ENCODE peak calls at places on chromosomes 16 and 17, in six cellular contexts. U is mesendoderm, I is H1, D is IMR-90, K is neuronal stem cell, Z is mesenchymal stem cell. J is an unnamed sample.

GRCh38 chr16:1494129-1494640 is 1.0 kb downstream of the TELO2 start:
- DNase-seq in Z (peak), K (no peak), D (peak), I (no peak), U (peak), J (peak)

GRCh38 chr17:45223541-45224528 is 2.1 kb downstream of the FMNL1 start:
- DNase-seq in U (no peak), K (no peak), D (no peak), I (no peak), Z (no peak), J (no peak)

GRCh38 chr17:17889922-17890321 is 53.1 kb upstream of the SREBF1 start:
- DNase-seq in K (no peak), D (no peak), I (no peak), U (no peak), Z (no peak), J (no peak)

GRCh38 chr17:27657620-27658019 is 26.6 kb downstream of the LGALS9 start:
- DNase-seq in K (no peak), D (peak), Z (peak), U (peak), I (no peak), J (no peak)

GRCh38 chr17:62970617-62971016 is 4.6 kb downstream of the TANC2 start:
- DNase-seq in D (no peak), K (no peak), Z (no peak), U (no peak), I (no peak), J (no peak)

GRCh38 chr17:69269174-69269998 is 40.8 kb upstream of the ABCA10 start:
- DNase-seq in D (peak), I (no peak), K (no peak), U (no peak), Z (peak), J (peak)

GRCh38 chr17:2266045-2266864 is 37.3 kb downstream of the SMG6 start:
- DNase-seq in I (no peak), U (no peak), Z (peak), K (no peak), D (no peak), J (no peak)

GRCh38 chr17:77116371-77116860 is 24.4 kb upstream of the SEC14L1 start:
- DNase-seq in I (no peak), K (no peak), U (no peak), D (no peak), Z (no peak), J (no peak)

GRCh38 chr17:10169274-10169673 is 29.1 kb downstream of the GAS7 start:
- DNase-seq in K (no peak), Z (peak), U (no peak), D (no peak), I (no peak), J (peak)

GRCh38 chr16:10923650-10924214 is 18.5 kb downstream of the DEXI start:
- DNase-seq in D (no peak), U (no peak), K (no peak), I (no peak), Z (no peak), J (no peak)

GRCh38 chr17:72826602-72827001 is 265.9 kb downstream of the SLC39A11 start:
- DNase-seq in K (no peak), U (peak), I (no peak), Z (peak), D (peak), J (no peak)

GRCh38 chr17:60158751-60159478 is 9.1 kb downstream of the CA4 start:
- DNase-seq in Z (peak), D (peak), I (peak), U (no peak), K (no peak), J (no peak)

GRCh38 chr16:55944377-55944802 is 69.2 kb upstream of the CES5A start:
- DNase-seq in D (peak), I (peak), K (peak), Z (peak), U (peak), J (peak)

GRCh38 chr16:88365244-88365865 is 17.4 kb upstream of the ZNF469 start:
- DNase-seq in Z (no peak), K (no peak), I (no peak), D (no peak), U (no peak), J (no peak)

GRCh38 chr16:11677451-11677951 is 9.2 kb downstream of the SNN start:
- DNase-seq in D (peak), K (no peak), U (no peak), I (no peak), Z (peak), J (no peak)

GRCh38 chr17:7431231-7431630 is 2.6 kb downstream of the SPEM3 start:
- DNase-seq in D (peak), U (no peak), Z (no peak), K (no peak), I (no peak), J (no peak)

GRCh38 chr17:77696151-77696719 is 262.3 kb upstream of the TNRC6C start:
- DNase-seq in I (no peak), D (no peak), U (peak), Z (no peak), K (peak), J (no peak)

GRCh38 chr17:82126479-82127314 is 28.7 kb upstream of the FASN start:
- DNase-seq in Z (no peak), U (no peak), D (no peak), K (no peak), I (no peak), J (no peak)

GRCh38 chr17:77897741-77898301 is 60.7 kb upstream of the TNRC6C start:
- DNase-seq in K (no peak), U (no peak), I (no peak), D (no peak), Z (no peak), J (no peak)

GRCh38 chr16:49630783-49631182 is 225.1 kb downstream of the ZNF423 start:
- DNase-seq in U (no peak), Z (no peak), I (no peak), K (no peak), D (no peak), J (no peak)

DNA sequence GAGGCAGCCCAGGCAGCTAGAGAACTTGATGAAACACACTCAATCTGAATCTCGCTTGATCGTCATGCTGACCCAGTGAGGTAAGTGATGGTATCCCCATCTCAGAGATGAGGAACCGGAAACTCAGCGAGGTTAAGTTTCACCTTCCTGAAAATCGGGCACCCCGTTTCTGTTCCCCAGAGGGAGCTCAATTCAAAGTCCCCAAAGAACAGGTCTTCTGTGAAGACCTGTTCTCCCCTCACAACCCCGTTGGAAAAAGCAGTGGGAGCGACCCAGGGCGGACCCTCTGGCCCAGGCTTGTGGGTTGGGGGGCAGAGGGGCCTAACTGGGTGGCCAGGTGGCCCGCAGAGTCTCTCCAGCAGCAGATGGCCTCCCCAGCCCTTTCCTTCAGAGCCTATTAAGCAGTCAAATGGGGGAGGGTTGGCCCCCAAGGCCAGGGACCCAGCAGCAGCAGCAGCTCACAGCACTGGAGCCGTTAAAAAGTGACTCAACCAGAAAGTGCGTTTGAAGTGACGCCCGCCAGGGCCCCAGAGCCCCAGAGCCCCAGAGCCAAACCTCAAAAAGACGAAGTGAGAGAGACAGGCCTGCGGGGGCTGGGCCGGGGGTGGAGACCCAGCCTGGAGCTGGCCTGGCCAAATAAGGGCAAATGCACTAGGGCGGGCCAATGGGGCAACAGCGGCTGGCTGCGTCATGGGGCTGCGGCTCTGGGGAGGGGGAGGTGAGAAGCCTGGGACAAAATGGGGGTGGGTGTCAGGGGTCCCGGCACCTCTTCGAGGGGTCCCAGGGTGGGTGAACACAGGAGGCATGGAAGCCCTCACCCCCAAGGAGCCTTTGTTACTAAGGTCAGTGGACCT is 9.2 kb upstream of the TSPOAP1 start:
- DNase-seq in U (peak), K (no peak), I (peak), D (peak), Z (peak), J (peak)
- H3K23ac ChIP-seq in U (no peak), K (no peak), I (no peak), D (peak), Z (no peak), J (no peak)

DNA sequence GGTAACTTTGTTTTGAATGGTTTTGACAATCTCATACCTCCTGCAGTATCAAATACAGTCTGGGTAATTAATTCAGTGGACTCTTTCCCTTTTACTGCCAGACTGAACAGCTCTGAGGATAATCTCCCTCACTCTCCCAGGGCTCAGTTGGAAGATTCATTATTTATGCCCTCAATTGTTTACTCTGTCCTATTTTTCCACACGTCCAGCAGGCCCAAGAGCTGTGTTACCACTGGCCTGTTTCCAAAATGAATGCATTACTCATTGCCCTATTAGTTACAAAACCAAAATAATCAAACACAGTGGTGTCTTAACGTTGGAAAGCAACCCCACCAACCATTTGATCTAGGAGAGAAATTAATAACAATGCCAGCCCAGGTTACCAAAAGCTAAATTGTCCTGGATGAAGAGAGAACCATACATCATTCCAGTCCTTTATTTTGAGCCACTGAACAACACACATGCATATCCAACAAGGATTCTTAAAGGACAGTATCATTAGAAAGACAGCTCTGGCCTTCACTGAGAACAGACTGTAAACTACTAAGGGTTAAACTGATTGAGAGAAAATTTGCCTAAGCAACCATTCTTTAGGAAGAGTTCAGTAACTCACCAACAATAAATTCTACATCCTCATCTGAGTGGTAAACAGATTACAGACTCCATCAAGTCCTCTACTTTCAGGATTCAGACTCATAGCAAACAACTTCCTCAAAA is 34.5 kb downstream of the FAM222B start:
- DNase-seq in K (no peak), U (no peak), I (no peak), D (peak), Z (peak), J (no peak)
- H3K4me3 ChIP-seq in K (no peak), U (no peak), I (peak), D (no peak), Z (no peak), J (no peak)

DNA sequence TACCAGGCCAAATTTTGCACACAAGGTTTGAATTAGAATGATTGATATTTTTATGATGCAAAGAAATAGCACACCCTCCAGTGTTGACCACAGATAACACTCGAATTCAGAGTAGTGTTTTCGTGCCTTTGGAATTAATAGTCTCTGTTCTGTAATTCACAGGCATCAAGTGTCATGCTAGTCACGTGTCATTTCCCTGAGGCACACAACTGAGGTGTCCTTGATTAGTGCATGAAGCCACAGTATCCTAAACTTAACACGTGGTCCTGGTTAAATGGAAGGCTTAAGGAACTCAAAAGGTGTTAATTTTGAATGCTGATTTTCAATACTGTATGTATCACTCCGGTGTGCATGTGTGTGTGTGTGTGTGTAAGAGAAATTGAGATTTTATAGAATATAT is 625.6 kb downstream of the TMEM114 start:
- DNase-seq in U (no peak), Z (no peak), D (no peak), I (no peak), K (no peak), J (no peak)
- H3K23ac ChIP-seq in U (no peak), Z (no peak), D (no peak), I (no peak), K (no peak), J (no peak)

DNA sequence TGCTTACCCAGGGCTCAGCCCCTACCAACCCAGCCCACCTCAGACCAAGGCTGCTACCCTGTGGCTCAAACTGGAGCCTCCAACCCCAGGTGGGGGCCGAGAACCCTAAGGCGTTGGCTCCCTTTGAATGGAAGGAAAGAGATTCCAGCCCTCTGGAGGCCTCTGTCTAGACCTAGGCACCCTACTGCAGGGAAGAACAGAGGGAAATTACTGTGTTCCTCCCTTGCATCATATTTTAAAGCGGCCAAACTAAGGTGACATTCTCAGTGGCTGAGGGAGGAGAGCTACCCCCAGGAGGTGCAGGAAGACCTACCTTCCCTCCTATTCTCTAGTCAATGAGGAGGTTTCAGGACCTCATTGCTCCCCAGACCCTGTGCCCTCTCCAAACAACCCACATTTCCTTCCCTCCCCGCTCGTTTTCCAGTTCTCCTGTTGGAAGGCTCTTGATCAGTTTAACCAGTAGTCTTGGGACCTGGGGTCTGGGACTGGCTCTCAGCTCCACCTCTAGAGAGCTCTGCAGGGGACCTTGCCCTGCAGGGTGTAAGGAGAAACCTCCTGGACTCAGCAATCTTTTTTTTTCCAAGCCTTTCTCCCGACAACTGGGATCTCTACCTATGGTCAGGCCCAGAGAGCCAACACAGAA is 5.5 kb upstream of the HOXB8 start:
- DNase-seq in K (no peak), Z (peak), D (no peak), U (no peak), I (no peak), J (no peak)
- H3K4me3 ChIP-seq in K (no peak), Z (no peak), D (no peak), U (no peak), I (no peak), J (no peak)